ENCODE peak calls at places on chromosomes 6 and 20, in seven cellular contexts. L is cardiac muscle cell, E is thoracic aorta, Z is neural progenitor cell, Q is mesendoderm, S is tibial artery, J is lower lobe of right lung. C is an unnamed sample.

GRCh38 chr6:46184114-46184513 is 13.3 kb upstream of the ENPP5 start:
- DNase-seq in L (no peak), E (peak; percentile 21), S (no peak), Z (no peak), J (no peak), Q (peak; percentile 26), C (no peak)

GRCh38 chr20:63742381-63743024 is 2.9 kb downstream of the SLC2A4RG start:
- DNase-seq in S (no peak), L (no peak), E (no peak), Q (no peak), Z (no peak), J (no peak), C (peak; percentile 71)

GRCh38 chr20:13028001-13028400 is 19.2 kb downstream of the SPTLC3 start:
- DNase-seq in L (no peak), Z (no peak), J (no peak), E (no peak), S (no peak), Q (no peak), C (no peak)

GRCh38 chr6:131635384-131636340 is 1.4 kb upstream of the ENPP3 start:
- DNase-seq in E (no peak), J (no peak), Q (no peak), L (no peak), S (no peak), Z (no peak), C (no peak)

GRCh38 chr6:156655267-156655918 is 121.8 kb upstream of the ARID1B start:
- DNase-seq in J (no peak), E (no peak), Z (peak; percentile 45), S (no peak), Q (peak; percentile 22), L (no peak), C (no peak)

GRCh38 chr20:21739682-21740081 is 34.2 kb downstream of the PAX1 start:
- DNase-seq in J (no peak), E (no peak), S (no peak), L (no peak), Q (peak; percentile 57), Z (no peak), C (no peak)

GRCh38 chr6:141133836-141134235 is 998.9 kb upstream of the GJE1 start:
- DNase-seq in Q (no peak), J (no peak), L (no peak), E (no peak), Z (no peak), S (no peak), C (no peak)

GRCh38 chr6:5499644-5500306 is 238.5 kb downstream of the FARS2 start:
- DNase-seq in Z (no peak), E (no peak), L (no peak), S (no peak), Q (no peak), J (no peak), C (no peak)

GRCh38 chr20:34096699-34097420 is 15.2 kb downstream of the EIF2S2 start:
- DNase-seq in S (no peak), J (no peak), Q (no peak), E (no peak), L (no peak), Z (no peak), C (no peak)

GRCh38 chr6:136304410-136304809 is 14.8 kb upstream of the BCLAF1 start:
- DNase-seq in Z (no peak), S (no peak), E (no peak), J (no peak), Q (no peak), L (no peak), C (no peak)

GRCh38 chr6:84522135-84522535 is 242.3 kb downstream of the TBX18 start:
- DNase-seq in J (no peak), Q (no peak), Z (no peak), S (no peak), E (peak; percentile 3), L (no peak), C (no peak)

GRCh38 chr6:150145427-150145826 is 2.6 kb downstream of the PPP1R14C start:
- DNase-seq in L (peak; percentile 69), E (no peak), J (no peak), Z (no peak), Q (no peak), S (no peak), C (no peak)

GRCh38 chr6:87815449-87815848 is 113.4 kb upstream of the AKIRIN2 start:
- DNase-seq in Z (no peak), E (no peak), L (no peak), S (no peak), Q (no peak), J (no peak), C (no peak)

GRCh38 chr20:12207875-12208274 is 290.2 kb downstream of the BTBD3 start:
- DNase-seq in S (no peak), J (no peak), Z (peak; percentile 75), Q (peak; percentile 79), L (peak; percentile 39), E (no peak), C (no peak)

GRCh38 chr20:4830696-4831095 is 109.0 kb downstream of the PRND start:
- DNase-seq in E (no peak), J (no peak), L (no peak), Z (no peak), S (no peak), Q (no peak), C (no peak)

GRCh38 chr20:23497458-23498026 is 6.6 kb downstream of the CST8 start:
- DNase-seq in Z (no peak), J (no peak), S (no peak), Q (no peak), E (no peak), L (no peak), C (no peak)

GRCh38 chr20:49290608-49291191 is 12.8 kb upstream of the ZNFX1 start:
- DNase-seq in Z (no peak), Q (peak; percentile 39), L (no peak), E (no peak), J (no peak), S (no peak), C (no peak)

GRCh38 chr6:38152620-38153019 is 333.1 kb downstream of the ZFAND3 start:
- DNase-seq in S (no peak), E (no peak), Z (no peak), Q (no peak), L (no peak), J (no peak), C (no peak)

GRCh38 chr6:106973018-106973840 is 1.3 kb downstream of the CD24 start:
- DNase-seq in J (peak; percentile 53), E (no peak), L (peak; percentile 51), Q (peak; percentile 55), S (no peak), Z (peak; percentile 74), C (no peak)

GRCh38 chr6:36873612-36874011 is 991 bp downstream of the PPIL1 start:
- DNase-seq in Z (no peak), J (no peak), Q (peak; percentile 51), E (no peak), S (no peak), L (no peak), C (no peak)

GRCh38 chr6:168248148-168248620 is 71.4 kb downstream of the DACT2 start:
- DNase-seq in S (no peak), L (no peak), E (no peak), Z (no peak), J (no peak), Q (no peak), C (no peak)

GRCh38 chr6:168247456-168248147 is 72.0 kb downstream of the DACT2 start:
- DNase-seq in J (no peak), S (no peak), Z (no peak), L (no peak), Q (no peak), E (no peak), C (no peak)

GRCh38 chr6:168249746-168250145 is 69.8 kb downstream of the DACT2 start:
- DNase-seq in J (no peak), Q (no peak), L (no peak), S (no peak), E (no peak), Z (no peak), C (no peak)

GRCh38 chr6:168252267-168252666 is 67.3 kb downstream of the DACT2 start:
- DNase-seq in Z (no peak), E (no peak), L (no peak), S (no peak), Q (no peak), J (no peak), C (no peak)

DNA sequence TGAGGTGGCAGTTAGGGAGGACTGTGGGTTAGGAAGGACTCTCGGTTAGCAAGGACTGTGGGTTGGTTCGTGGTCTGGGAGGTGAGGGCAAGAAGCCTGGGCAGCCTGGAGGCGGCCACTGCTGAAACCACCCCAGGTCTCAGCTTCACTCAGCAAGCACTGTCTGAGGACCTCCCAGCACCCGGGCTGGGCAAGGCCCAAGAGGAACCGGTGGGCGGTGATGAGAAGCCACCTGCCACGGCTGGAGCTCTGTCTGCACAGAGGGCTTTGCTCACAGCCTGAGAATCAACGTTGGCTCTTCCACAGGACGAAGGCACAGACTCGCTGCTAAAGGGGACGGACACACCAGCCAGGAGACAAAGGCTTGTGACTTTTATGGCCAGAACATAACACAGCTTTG is 69.3 kb downstream of the DACT2 start:
- DNase-seq in S (no peak), E (no peak), Q (no peak), Z (no peak), L (no peak), J (no peak), C (no peak)
- H3K27ac ChIP-seq in S (no peak overlapping the region), E (no peak overlapping the region), Q (no peak overlapping the region), Z (no peak overlapping the region), L (no peak overlapping the region), J (no peak overlapping the region), C (no peak overlapping the region)

GRCh38 chr20:37695684-37696342 is 2.0 kb downstream of the CTNNBL1 start:
- DNase-seq in E (no peak), Z (no peak), L (no peak), Q (no peak), J (no peak), S (no peak), C (no peak)
- H3K4me1 ChIP-seq in E (peaks cover 26% of the 10 kb centered on the region), Z (peaks cover 6% of the 10 kb centered on the region), L (peaks cover 5% of the 10 kb centered on the region), Q (peaks cover 3% of the 10 kb centered on the region), J (peaks cover 30% of the 10 kb centered on the region), S (peaks cover 28% of the 10 kb centered on the region), C (peaks cover 2% of the 10 kb centered on the region)

GRCh38 chr6:11006060-11006459 is 38.0 kb downstream of the ELOVL2 start:
- DNase-seq in J (no peak), S (no peak), Q (no peak), L (no peak), E (no peak), Z (no peak), C (no peak)

GRCh38 chr6:10999994-11000393 is 44.1 kb downstream of the ELOVL2 start:
- DNase-seq in Z (no peak), E (no peak), L (no peak), J (no peak), S (no peak), Q (no peak), C (no peak)

GRCh38 chr6:11007715-11008608 is 36.1 kb downstream of the ELOVL2 start:
- DNase-seq in E (no peak), J (no peak), Q (peak; percentile 93), S (no peak), Z (no peak), L (no peak), C (peak; percentile 45)

DNA sequence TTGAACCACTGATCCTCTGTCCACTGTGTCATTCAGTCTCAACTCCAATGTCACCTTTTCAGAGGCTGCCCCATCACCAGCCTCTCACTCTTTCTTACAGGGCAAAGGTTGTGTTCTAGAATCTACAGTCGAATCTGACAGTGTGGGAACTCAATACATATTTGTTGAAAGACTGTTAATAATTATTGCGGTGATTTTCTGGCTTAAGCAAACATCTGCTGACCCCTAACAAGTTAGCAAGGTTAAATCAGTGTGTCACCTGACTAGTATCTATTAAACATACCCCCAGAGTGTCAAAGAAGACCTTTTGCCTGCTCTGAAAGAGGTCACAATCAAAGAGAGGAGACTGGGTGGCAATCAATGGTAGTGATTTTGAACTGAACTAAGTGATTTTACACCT is 41.9 kb downstream of the ELOVL2 start:
- DNase-seq in Z (no peak), L (no peak), S (no peak), E (no peak), Q (no peak), J (no peak), C (no peak)
- H3K27me3 ChIP-seq in Z (no peaks in the 10 kb centered on the region), L (no peaks in the 10 kb centered on the region), S (no peaks in the 10 kb centered on the region), E (no peaks in the 10 kb centered on the region), Q (no peaks in the 10 kb centered on the region), J (no peaks in the 10 kb centered on the region), C (no peaks in the 10 kb centered on the region)

GRCh38 chr6:89161326-89162046 is 15.6 kb downstream of the PM20D2 start:
- DNase-seq in J (no peak), L (no peak), S (no peak), E (no peak), Z (peak; percentile 42), Q (peak; percentile 74), C (no peak)
- H3K27ac ChIP-seq in J (no peak overlapping the region), L (peak overlapping the region; percentile 90), S (peak overlapping the region; percentile 82), E (peak overlapping the region; percentile 87), Z (no peak overlapping the region), Q (no peak overlapping the region), C (peak overlapping the region; percentile 54)

C was measured in right cardiac atrium.